ENCODE peak calls at places on chromosome 11, in seven cellular contexts. Z is HCT116, S is suprapubic skin, X is heart right ventricle, D is BJ, L is esophagus muscularis mucosa, A is fibroblast of mammary gland. G is an unnamed sample.

GRCh38 chr11:26473216-26474194 is 98.6 kb downstream of the MUC15 start:
- DNase-seq in Z (no peak), S (no peak), X (no peak), D (no peak), L (no peak), A (no peak), G (peak; percentile 17)

GRCh38 chr11:2122907-2123627 is 16.1 kb downstream of the IGF2 start:
- DNase-seq in Z (no peak), S (no peak), X (no peak), D (no peak), L (no peak), A (no peak), G (no peak)

GRCh38 chr11:120652705-120653335 is 141.3 kb downstream of the GRIK4 start:
- DNase-seq in Z (no peak), S (no peak), X (no peak), D (no peak), L (no peak), A (peak; percentile 6), G (no peak)

GRCh38 chr11:47377571-47378010 is 756 bp downstream of the SPI1 start:
- DNase-seq in Z (no peak), S (no peak), X (no peak), D (no peak), L (no peak), A (no peak), G (no peak)

GRCh38 chr11:121887564-121887963 is 228.5 kb downstream of the BLID start:
- DNase-seq in Z (no peak), S (no peak), X (no peak), D (no peak), L (no peak), A (no peak), G (no peak)

GRCh38 chr11:70717961-70718595 is 319.7 kb downstream of the CTTN start:
- DNase-seq in Z (no peak), S (no peak), X (no peak), D (no peak), L (no peak), A (no peak), G (no peak)

GRCh38 chr11:88105952-88106351 is 69.3 kb downstream of the RAB38 start:
- DNase-seq in Z (no peak), S (no peak), X (no peak), D (no peak), L (no peak), A (no peak), G (no peak)

GRCh38 chr11:9664276-9665171 is 647 bp downstream of the SWAP70 start:
- DNase-seq in Z (no peak), S (peak; percentile 87), X (peak; percentile 52), D (no peak), L (no peak), A (peak; percentile 52), G (no peak)

GRCh38 chr11:79160786-79161403 is 279.9 kb downstream of the TENM4 start:
- DNase-seq in Z (no peak), S (no peak), X (no peak), D (no peak), L (peak; percentile 60), A (peak; percentile 60), G (no peak)

GRCh38 chr11:119432484-119433368 is 9.8 kb upstream of the THY1 start:
- DNase-seq in Z (no peak), S (no peak), X (no peak), D (peak; percentile 56), L (no peak), A (peak; percentile 99), G (no peak)

GRCh38 chr11:8063319-8063718 is 17.7 kb upstream of the TUB start:
- DNase-seq in Z (no peak), S (no peak), X (no peak), D (no peak), L (no peak), A (peak; percentile 89), G (no peak)

GRCh38 chr11:125941606-125942275 is 4.1 kb upstream of the VSIG10L2 start:
- DNase-seq in Z (peak; percentile 22), S (no peak), X (peak; percentile 63), D (no peak), L (no peak), A (peak; percentile 31), G (no peak)

GRCh38 chr11:121163658-121164308 is 62.7 kb downstream of the TECTA start:
- DNase-seq in Z (peak; percentile 0), S (no peak), X (no peak), D (no peak), L (peak; percentile 47), A (no peak), G (no peak)

GRCh38 chr11:28679795-28680194 is 571.6 kb downstream of the METTL15 start:
- DNase-seq in Z (no peak), S (no peak), X (no peak), D (peak; percentile 85), L (no peak), A (peak; percentile 53), G (no peak)

GRCh38 chr11:70498171-70498571 is 99.8 kb downstream of the CTTN start:
- DNase-seq in Z (no peak), S (no peak), X (no peak), D (no peak), L (no peak), A (no peak), G (no peak)

GRCh38 chr11:108973402-108974119 is 308.7 kb downstream of the DDX10 start:
- DNase-seq in Z (no peak), S (no peak), X (no peak), D (peak; percentile 69), L (no peak), A (peak; percentile 86), G (no peak)

GRCh38 chr11:113664069-113664980 is 41.8 kb downstream of the TMPRSS5 start:
- DNase-seq in Z (peak; percentile 7), S (no peak), X (no peak), D (peak; percentile 68), L (no peak), A (peak; percentile 38), G (no peak)

GRCh38 chr11:113667801-113668200 is 38.3 kb downstream of the TMPRSS5 start:
- DNase-seq in Z (no peak), S (no peak), X (no peak), D (no peak), L (no peak), A (no peak), G (no peak)

GRCh38 chr11:113666584-113666983 is 39.5 kb downstream of the TMPRSS5 start:
- DNase-seq in Z (no peak), S (no peak), X (no peak), D (no peak), L (no peak), A (no peak), G (no peak)

GRCh38 chr11:113663567-113663966 is 42.5 kb downstream of the TMPRSS5 start:
- DNase-seq in Z (no peak), S (no peak), X (no peak), D (no peak), L (no peak), A (no peak), G (no peak)

GRCh38 chr11:113664981-113665710 is 41.0 kb downstream of the TMPRSS5 start:
- DNase-seq in Z (no peak), S (no peak), X (no peak), D (no peak), L (no peak), A (no peak), G (no peak)
- TF ChIP-seq CTCF in Z (no peak), S (no peak), X (no peak), D (no peak), L (no peak), A (no peak), G (no peak)

GRCh38 chr11:111761056-111761455 is 5.1 kb downstream of the PPP2R1B start:
- DNase-seq in Z (no peak), S (no peak), X (no peak), D (no peak), L (no peak), A (no peak), G (no peak)

GRCh38 chr11:111764621-111765020 is 1.6 kb downstream of the PPP2R1B start:
- DNase-seq in Z (no peak), S (no peak), X (no peak), D (no peak), L (no peak), A (peak; percentile 39), G (no peak)

GRCh38 chr11:111765320-111765983 is 737 bp downstream of the PPP2R1B start:
- DNase-seq in Z (no peak), S (peak; percentile 79), X (no peak), D (no peak), L (no peak), A (peak; percentile 10), G (no peak)

GRCh38 chr11:111762526-111762925 is 3.7 kb downstream of the PPP2R1B start:
- DNase-seq in Z (no peak), S (no peak), X (no peak), D (no peak), L (no peak), A (no peak), G (no peak)

DNA sequence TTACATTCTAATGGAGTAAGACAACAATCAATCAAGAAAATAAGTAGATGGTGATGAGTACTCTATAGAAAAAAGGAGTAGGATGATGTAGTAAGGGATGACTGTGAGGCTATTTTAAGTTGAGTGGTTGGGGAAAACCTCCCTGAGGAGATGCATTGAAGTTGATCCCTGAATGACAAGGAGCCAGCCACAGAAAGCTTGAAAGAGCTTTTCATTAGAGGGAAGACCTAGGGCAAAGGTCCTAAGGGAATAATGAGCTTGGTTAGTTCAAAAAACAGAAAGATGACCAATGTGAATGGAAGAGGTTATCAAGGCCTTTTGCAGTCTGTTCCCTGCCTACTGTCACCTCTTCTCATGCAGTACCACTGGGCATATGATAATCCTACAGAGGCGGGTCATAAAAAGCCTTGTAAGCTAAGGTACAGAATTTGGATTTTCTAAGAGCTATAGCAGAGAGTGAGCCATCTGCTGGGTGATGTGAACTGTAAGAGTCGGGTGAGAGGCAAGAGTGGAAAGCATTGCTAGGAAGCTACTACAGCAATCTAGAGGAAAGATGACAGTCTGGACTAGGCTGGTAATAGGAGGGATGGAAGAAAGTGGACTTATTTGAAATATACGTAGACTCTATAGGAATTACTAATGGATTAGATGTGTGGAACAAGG is 3.1 kb downstream of the PPP2R1B start:
- DNase-seq in Z (no peak), S (no peak), X (no peak), D (no peak), L (no peak), A (peak; percentile 27), G (no peak)
- H3K4me3 ChIP-seq in Z (no peak overlapping the region), S (no peak overlapping the region), X (no peak overlapping the region), D (no peak overlapping the region), L (no peak overlapping the region), A (no peak overlapping the region), G (no peak overlapping the region)

DNA sequence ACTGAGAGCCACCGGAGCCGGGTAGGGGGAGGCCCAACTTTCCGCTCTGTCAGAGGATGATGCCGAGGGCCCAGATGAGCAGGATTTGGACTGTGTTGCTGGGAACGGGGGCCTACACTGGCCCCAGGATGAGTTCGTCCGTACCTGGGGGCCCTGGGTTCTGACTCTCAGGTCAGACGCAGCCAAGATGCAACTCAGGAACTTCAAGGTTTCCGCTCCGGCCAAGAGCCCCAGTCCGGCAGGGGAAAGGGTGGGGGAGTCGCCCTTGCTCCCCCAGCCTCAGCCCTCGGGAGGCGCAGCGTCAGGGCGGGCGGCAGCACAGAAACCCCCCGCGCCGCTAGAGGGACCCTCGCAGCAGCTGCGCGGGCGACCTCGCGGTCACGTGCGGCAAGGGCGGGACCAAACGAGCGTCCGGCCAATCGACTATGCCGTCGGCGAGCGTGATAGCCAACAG is 241 bp upstream of the ARL2 start:
- DNase-seq in Z (peak; percentile 80), S (peak; percentile 95), X (peak; percentile 94), D (no peak), L (no peak), A (peak; percentile 83), G (peak; percentile 53)
- TF ChIP-seq CTCF in Z (no peak), S (no peak), X (peak; percentile 63), D (peak; percentile 40), L (no peak), A (no peak), G (peak; percentile 73)

GRCh38 chr11:63802637-63803414 is 10.4 kb upstream of the SPINDOC start:
- DNase-seq in Z (peak; percentile 72), S (no peak), X (no peak), D (no peak), L (no peak), A (peak; percentile 83), G (no peak)
- H3K4me3 ChIP-seq in Z (peak overlapping the region; percentile 18), S (no peak overlapping the region), X (no peak overlapping the region), D (no peak overlapping the region), L (no peak overlapping the region), A (no peak overlapping the region), G (no peak overlapping the region)

G was measured in LNCaP clone FGC.